ENCODE peak calls at places on chromosome 19, in seven cellular contexts. U is AG10803, K is astrocyte, X is OCI-LY7, V is neural crest cell, J is mammary epithelial cell, T is lower leg skin. D is an unnamed sample.

GRCh38 chr19:14519860-14520407 is 1.7 kb upstream of the DNAJB1 start:
- DNase-seq in U (peak), K (peak), X (no peak), V (no peak), J (peak), T (no peak), D (no peak)

GRCh38 chr19:34236035-34236793 is 18.1 kb upstream of the GARRE1 start:
- DNase-seq in U (peak), K (peak), X (no peak), V (no peak), J (no peak), T (peak), D (no peak)

GRCh38 chr19:48833049-48833448 is 3.2 kb downstream of the HSD17B14 start:
- DNase-seq in U (no peak), K (no peak), X (no peak), V (no peak), J (no peak), T (no peak), D (no peak)

GRCh38 chr19:44552324-44552723 is 22.8 kb upstream of the CEACAM20 start:
- DNase-seq in U (peak), K (no peak), X (peak), V (peak), J (peak), T (no peak), D (peak)

GRCh38 chr19:6378036-6378435 is 2.3 kb upstream of the PSPN start:
- DNase-seq in U (peak), K (peak), X (no peak), V (no peak), J (no peak), T (no peak), D (no peak)

GRCh38 chr19:38265213-38265861 is 964 bp downstream of the SPINT2 start:
- DNase-seq in U (no peak), K (no peak), X (peak), V (no peak), J (peak), T (no peak), D (peak)

GRCh38 chr19:3433805-3434540 is 46.4 kb downstream of the SMIM24 start:
- DNase-seq in U (no peak), K (no peak), X (no peak), V (no peak), J (no peak), T (no peak), D (no peak)

GRCh38 chr19:1851581-1852293 is 3.5 kb upstream of the REXO1 start:
- DNase-seq in U (no peak), K (no peak), X (no peak), V (no peak), J (no peak), T (no peak), D (no peak)

GRCh38 chr19:56538254-56538760 is 441 bp upstream of the ZFP28 start:
- DNase-seq in U (peak), K (peak), X (no peak), V (peak), J (peak), T (peak), D (no peak)

GRCh38 chr19:1064661-1065605 is 2.0 kb upstream of the ARHGAP45 start:
- DNase-seq in U (peak), K (peak), X (peak), V (peak), J (peak), T (no peak), D (peak)

GRCh38 chr19:43700368-43701015 is 15.4 kb upstream of the IRGC start:
- DNase-seq in U (peak), K (peak), X (no peak), V (no peak), J (peak), T (peak), D (peak)

GRCh38 chr19:46601318-46602224 is at the start of gene CALM3:
- DNase-seq in U (no peak), K (no peak), X (peak), V (no peak), J (no peak), T (peak), D (no peak)

GRCh38 chr19:46598372-46598917 is 2.7 kb upstream of the CALM3 start:
- DNase-seq in U (no peak), K (no peak), X (no peak), V (no peak), J (no peak), T (no peak), D (no peak)

GRCh38 chr19:46602392-46603194 is 1.5 kb downstream of the CALM3 start:
- DNase-seq in U (no peak), K (no peak), X (no peak), V (no peak), J (no peak), T (peak), D (no peak)

GRCh38 chr19:46599716-46600392 is 1.3 kb upstream of the CALM3 start:
- DNase-seq in U (no peak), K (no peak), X (no peak), V (no peak), J (no peak), T (peak), D (no peak)

DNA sequence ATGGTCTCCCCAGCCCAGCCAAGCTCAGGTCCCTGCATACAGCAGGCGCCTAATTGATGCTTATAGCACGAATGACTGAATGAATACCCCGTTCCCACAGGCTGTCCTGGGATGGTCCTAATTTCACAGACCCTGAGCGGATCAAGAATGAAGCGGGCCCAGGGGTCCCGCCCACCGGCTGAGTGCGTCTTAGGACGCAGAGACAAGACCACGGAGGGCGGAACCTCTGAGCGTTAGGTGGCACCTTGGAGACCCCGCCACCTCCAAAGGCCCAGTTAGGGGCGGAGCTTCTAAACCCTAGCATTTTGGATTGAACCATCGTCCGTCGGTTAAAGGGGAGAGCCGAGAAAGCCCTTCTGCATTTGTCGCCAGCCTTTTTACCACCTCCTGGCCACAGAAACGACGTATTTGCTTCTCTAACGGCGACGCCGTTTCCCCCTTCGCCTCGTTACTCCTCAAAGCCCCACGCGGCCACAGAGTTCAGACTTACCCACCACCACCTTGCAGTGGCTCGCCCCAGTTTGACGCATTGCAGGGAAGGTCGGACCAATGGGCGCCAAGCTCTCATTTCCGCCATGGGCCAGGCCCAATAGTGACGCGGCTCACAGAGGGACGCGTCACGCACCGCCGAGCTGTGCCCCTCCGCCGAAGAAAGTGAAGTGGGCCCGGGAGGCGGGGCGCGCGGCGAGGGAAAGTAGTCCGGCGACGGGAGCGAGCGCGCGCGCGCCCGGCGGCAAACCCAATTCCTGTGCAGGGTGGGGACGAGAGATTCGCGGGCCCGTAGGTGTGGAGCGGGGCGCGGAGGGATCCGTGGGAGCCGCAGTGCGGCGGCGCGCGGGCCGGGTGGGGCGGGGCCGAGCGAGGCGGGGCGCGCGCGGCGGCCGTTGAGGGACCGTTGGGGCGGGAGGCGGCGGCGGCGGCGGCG is 475 bp upstream of the CALM3 start:
- DNase-seq in U (peak), K (peak), X (peak), V (peak), J (peak), T (peak), D (peak)
- TF ChIP-seq CTCF in U (no peak), K (no peak), X (no peak), V (no peak), J (no peak), T (no peak), D (no peak)

DNA sequence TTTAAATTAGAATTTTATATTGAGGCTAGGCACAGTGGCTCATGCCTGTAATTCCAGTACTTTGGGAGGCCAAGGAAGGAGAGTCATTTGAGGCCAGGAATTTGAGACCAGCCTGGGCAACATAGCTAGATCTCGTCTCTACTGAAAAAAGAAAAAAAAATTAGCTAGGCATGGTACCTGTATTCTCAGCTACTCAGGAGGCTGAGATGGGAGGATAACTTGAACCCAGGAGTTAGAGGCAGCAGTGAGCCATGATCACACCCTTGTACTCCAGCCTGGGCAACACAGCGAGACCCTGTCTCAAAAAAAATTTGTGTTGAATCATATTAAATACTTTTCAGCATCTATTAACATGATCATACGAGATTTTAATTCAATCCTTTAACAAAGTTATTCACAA is 4.9 kb downstream of the PMIS2 start:
- DNase-seq in U (no peak), K (no peak), X (no peak), V (no peak), J (no peak), T (no peak), D (no peak)
- TF ChIP-seq CTCF in U (no peak), K (no peak), X (no peak), V (no peak), J (no peak), T (no peak), D (no peak)

GRCh38 chr19:30559446-30559845 is 187.3 kb downstream of the ZNF536 start:
- DNase-seq in U (no peak), K (no peak), X (no peak), V (no peak), J (no peak), T (no peak), D (no peak)

GRCh38 chr19:30557927-30558557 is 185.9 kb downstream of the ZNF536 start:
- DNase-seq in U (no peak), K (no peak), X (no peak), V (no peak), J (no peak), T (no peak), D (no peak)

GRCh38 chr19:30557212-30557611 is 185.0 kb downstream of the ZNF536 start:
- DNase-seq in U (no peak), K (no peak), X (no peak), V (no peak), J (no peak), T (no peak), D (no peak)

GRCh38 chr19:30556230-30556711 is 184.1 kb downstream of the ZNF536 start:
- DNase-seq in U (no peak), K (no peak), X (no peak), V (no peak), J (no peak), T (no peak), D (no peak)

GRCh38 chr19:30558793-30559192 is 186.6 kb downstream of the ZNF536 start:
- DNase-seq in U (no peak), K (no peak), X (no peak), V (no peak), J (no peak), T (no peak), D (no peak)
- TF ChIP-seq CTCF in U (no peak), K (no peak), X (no peak), V (no peak), J (no peak), T (no peak), D (no peak)

DNA sequence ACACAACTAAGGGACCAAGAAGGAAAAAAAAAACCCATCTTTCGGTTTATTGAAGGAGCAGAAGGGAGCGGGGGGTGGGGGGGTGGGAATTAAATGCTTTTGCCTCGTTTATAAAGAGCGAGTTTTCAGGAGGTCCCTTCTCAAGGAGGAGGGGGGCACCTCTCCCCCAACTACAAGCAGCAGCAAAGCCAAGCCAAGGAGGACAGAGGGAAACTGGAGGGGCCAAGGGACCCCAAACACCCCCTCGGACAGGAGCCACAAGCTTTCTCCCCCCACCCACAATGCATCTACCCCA is 2.4 kb downstream of the IRF2BP1 start:
- DNase-seq in U (no peak), K (no peak), X (no peak), V (no peak), J (no peak), T (no peak), D (no peak)
- TF ChIP-seq CTCF in U (no peak), K (no peak), X (no peak), V (peak), J (no peak), T (no peak), D (no peak)

DNA sequence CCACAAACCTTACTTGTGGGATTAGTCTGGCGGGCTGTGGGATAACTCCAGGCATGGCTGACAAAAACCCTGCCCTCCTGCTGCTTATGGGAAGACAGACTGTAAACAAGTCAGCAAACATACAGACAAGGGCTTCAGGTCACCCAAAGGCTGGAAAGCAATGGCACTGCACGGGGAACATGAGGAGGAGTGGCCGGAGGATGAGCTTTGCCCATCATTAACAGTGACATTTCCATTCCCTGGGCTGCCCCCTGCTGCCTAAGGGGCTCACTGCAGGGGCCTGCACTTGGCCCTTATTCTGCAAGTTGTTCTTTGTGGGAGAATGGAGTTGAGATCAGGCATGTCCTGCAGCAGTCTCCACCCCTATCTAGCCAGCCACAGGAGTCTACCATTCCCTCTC is 91.3 kb downstream of the UQCRFS1 start:
- DNase-seq in U (peak), K (no peak), X (no peak), V (peak), J (no peak), T (no peak), D (no peak)
- TF ChIP-seq CTCF in U (peak), K (no peak), X (peak), V (peak), J (no peak), T (no peak), D (no peak)

GRCh38 chr19:13014101-13014920 is 19.0 kb downstream of the NFIX start:
- DNase-seq in U (peak), K (no peak), X (no peak), V (no peak), J (peak), T (no peak), D (no peak)
- TF ChIP-seq CTCF in U (no peak), K (no peak), X (no peak), V (no peak), J (no peak), T (no peak), D (no peak)